ENCODE peak calls at places on chromosomes 11 and 22, in five cellular contexts. V is body of pancreas, L is ovary, M is tibial nerve, F is OCI-LY7. U is an unnamed sample. For H3K9me3, the result is how much of the 10 kb centered on the place peaks cover.

GRCh38 chr11:32015435-32015834 is 75.4 kb upstream of the RCN1 start:
- DNase-seq in V (no peak), L (no peak), M (no peak), F (no peak), U (no peak)

GRCh38 chr11:10932976-10933375 is 75.1 kb upstream of the ZBED5 start:
- DNase-seq in V (no peak), L (no peak), M (no peak), F (no peak), U (no peak)

GRCh38 chr11:11400635-11401232 is 47.7 kb upstream of the CSNK2A3 start:
- DNase-seq in V (no peak), L (no peak), M (no peak), F (peak), U (no peak)

GRCh38 chr11:65422633-65423515 is at the start of gene NEAT1:
- DNase-seq in V (peak), L (peak), M (peak), F (peak), U (peak)

GRCh38 chr22:23696326-23696851 is 5.6 kb downstream of the RGL4 start:
- DNase-seq in V (no peak), L (no peak), M (no peak), F (peak), U (no peak)

GRCh38 chr11:2862395-2862949 is 23.1 kb downstream of the CDKN1C start:
- DNase-seq in V (no peak), L (no peak), M (no peak), F (no peak), U (no peak)

GRCh38 chr22:19799322-19800190 is 39.0 kb downstream of the TBX1 start:
- DNase-seq in V (no peak), L (peak), M (peak), F (no peak), U (peak)

GRCh38 chr11:9803685-9804413 is 140.0 kb downstream of the SWAP70 start:
- DNase-seq in V (no peak), L (no peak), M (no peak), F (no peak), U (no peak)

GRCh38 chr11:96188625-96189006 is 154.4 kb downstream of the MAML2 start:
- DNase-seq in V (no peak), L (no peak), M (no peak), F (no peak), U (no peak)

GRCh38 chr22:49330421-49331222 is 497.1 kb downstream of the BRD1 start:
- DNase-seq in V (no peak), L (no peak), M (no peak), F (no peak), U (no peak)

GRCh38 chr22:49329636-49330035 is 498.0 kb downstream of the BRD1 start:
- DNase-seq in V (no peak), L (no peak), M (no peak), F (no peak), U (no peak)

GRCh38 chr22:49328076-49328475 is 499.6 kb downstream of the BRD1 start:
- DNase-seq in V (no peak), L (no peak), M (no peak), F (no peak), U (no peak)

GRCh38 chr22:49327411-49327810 is 500.3 kb downstream of the BRD1 start:
- DNase-seq in V (no peak), L (no peak), M (no peak), F (no peak), U (no peak)

DNA sequence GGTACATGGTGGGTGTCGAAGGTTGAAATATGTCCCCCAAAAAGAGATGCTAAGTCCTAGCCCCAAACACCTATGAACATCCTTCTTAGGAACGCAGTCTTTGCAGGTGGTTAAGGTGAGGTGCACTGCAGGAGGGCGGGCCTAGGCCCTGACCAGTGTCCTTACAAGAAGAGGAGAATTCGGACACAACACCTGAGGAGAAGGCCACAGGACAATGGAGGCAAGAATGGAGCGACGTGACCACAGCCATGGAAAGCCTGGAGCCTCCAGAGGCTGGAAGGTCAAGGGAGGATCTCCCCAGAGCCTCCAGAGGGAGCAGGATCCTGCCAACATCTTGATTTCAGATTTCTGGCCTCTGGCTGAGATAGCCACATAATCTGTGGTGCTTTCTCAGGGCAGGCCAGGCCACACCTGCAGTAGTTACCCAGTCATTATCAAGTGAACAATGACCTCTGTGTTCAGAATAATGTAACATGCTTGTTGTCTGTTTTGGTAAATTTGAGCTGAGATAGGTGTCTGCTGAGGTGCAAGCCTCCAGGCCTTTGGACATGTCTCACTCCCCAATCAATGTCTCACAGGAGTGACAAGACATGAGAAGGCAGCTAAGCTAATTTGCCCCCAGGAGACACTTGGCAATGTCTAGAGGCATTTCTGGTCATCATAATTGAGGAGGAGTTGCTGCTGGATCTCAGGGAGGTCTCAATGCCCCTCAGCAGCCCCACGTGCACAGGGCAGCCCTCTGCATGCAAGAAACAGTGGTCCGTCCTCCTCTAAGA is 498.9 kb downstream of the BRD1 start:
- DNase-seq in V (no peak), L (no peak), M (no peak), F (no peak), U (no peak)
- H3K9me3 ChIP-seq in V (under half), L (under half), M (under half), F (under half), U (under half)

DNA sequence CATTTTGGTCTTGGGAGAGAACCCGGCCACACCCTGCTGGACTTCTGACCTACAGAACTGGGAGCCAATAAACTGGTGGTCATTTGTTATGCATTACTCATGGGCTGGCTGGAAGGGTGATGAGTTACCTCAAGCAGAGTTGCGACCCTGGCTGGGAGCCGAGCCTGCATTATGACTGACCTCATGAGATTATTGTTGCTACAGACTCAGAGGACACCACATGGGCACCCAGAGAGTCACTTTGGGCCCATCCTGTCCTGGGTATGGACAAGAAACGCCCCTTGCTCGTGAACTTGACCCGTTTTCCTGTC is 531.7 kb downstream of the TBC1D22A start:
- DNase-seq in V (no peak), L (no peak), M (no peak), F (no peak), U (peak)
- H3K9me3 ChIP-seq in V (under half), L (under half), M (under half), F (under half), U (under half)

GRCh38 chr11:69150175-69150574 is 5.6 kb upstream of the SMIM38 start:
- DNase-seq in V (no peak), L (no peak), M (no peak), F (no peak), U (no peak)

GRCh38 chr11:69148806-69149205 is 6.9 kb upstream of the SMIM38 start:
- DNase-seq in V (no peak), L (no peak), M (no peak), F (no peak), U (no peak)

GRCh38 chr11:69148377-69148762 is 7.4 kb upstream of the SMIM38 start:
- DNase-seq in V (no peak), L (no peak), M (no peak), F (no peak), U (no peak)

GRCh38 chr11:69151811-69152210 is 3.9 kb upstream of the SMIM38 start:
- DNase-seq in V (no peak), L (no peak), M (no peak), F (no peak), U (no peak)

GRCh38 chr11:69149646-69150045 is 6.1 kb upstream of the SMIM38 start:
- DNase-seq in V (no peak), L (no peak), M (no peak), F (no peak), U (no peak)
- H3K9me3 ChIP-seq in V (under half), L (under half), M (under half), F (under half), U (under half)

DNA sequence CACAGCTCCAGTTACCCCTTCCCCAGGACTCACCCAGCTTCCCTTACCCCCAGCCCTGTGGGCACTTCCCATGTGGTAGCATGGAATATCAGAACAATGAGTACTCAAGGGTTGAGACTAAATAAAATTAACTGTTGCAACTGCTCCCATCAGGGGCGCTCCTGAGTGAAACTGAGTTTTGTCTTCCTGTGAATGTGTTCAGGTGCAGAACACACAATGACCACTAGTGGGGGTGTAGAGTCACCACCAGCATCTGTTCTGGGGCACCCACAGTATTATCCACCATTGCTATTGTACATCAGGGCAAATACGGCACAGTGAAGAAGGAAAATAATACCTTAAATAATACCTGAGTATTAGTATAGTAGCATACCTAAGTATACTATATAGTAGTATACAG is 689.7 kb downstream of the TBC1D22A start:
- DNase-seq in V (no peak), L (no peak), M (no peak), F (peak), U (no peak)
- H3K9me3 ChIP-seq in V (under half), L (under half), M (under half), F (under half), U (under half)

GRCh38 chr22:49885881-49886280 is 32.2 kb downstream of the ZBED4 start:
- DNase-seq in V (no peak), L (no peak), M (no peak), F (no peak), U (no peak)
- H3K9me3 ChIP-seq in V (under half), L (under half), M (under half), F (under half), U (under half)

GRCh38 chr22:35809816-35810215 is 92.1 kb downstream of the APOL5 start:
- DNase-seq in V (no peak), L (no peak), M (no peak), F (no peak), U (no peak)

GRCh38 chr22:35811670-35812069 is 94.0 kb downstream of the APOL5 start:
- DNase-seq in V (no peak), L (no peak), M (no peak), F (no peak), U (no peak)

GRCh38 chr22:35808377-35808776 is 90.7 kb downstream of the APOL5 start:
- DNase-seq in V (no peak), L (no peak), M (no peak), F (no peak), U (no peak)

GRCh38 chr22:35812600-35812999 is 94.9 kb downstream of the APOL5 start:
- DNase-seq in V (no peak), L (no peak), M (no peak), F (no peak), U (no peak)
- H3K9me3 ChIP-seq in V (under half), L (under half), M (under half), F (under half), U (under half)

DNA sequence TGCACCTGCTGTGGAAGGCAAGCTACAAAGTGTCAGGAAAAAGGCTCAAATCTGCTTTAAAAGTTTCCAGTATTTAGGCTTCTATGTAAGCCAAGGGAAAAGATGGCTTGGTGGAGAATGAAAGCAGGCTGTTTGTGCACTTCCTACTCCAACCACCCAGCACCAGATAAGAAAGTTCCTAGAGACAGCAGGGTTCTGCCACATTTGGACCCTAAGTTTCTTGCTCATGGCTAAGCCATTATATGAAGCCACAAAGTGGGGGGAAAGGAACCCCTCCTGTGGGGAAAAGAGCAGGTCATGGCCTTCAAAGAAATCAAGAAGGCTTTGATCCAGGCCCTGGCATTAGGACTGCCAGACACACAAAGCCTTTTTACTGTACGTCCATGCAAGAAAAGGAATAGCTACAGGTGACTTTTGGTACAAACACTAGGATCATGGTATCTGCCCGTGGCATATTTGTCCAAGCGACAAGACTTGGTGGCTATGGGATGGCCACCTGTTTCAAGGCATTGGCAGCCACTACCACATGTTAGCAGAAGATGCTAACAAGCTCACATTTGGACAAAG is 41.1 kb upstream of the GLYAT start:
- DNase-seq in V (no peak), L (no peak), M (no peak), F (no peak), U (no peak)
- H3K9me3 ChIP-seq in V (under half), L (under half), M (under half), F (under half), U (under half)

GRCh38 chr11:129528296-129528695 is 152.6 kb downstream of the BARX2 start:
- DNase-seq in V (no peak), L (no peak), M (no peak), F (no peak), U (no peak)
- H3K9me3 ChIP-seq in V (under half), L (under half), M (under half), F (under half), U (under half)

U was measured in uterus.